ENCODE peak calls at places on chromosomes 7 and 10, in nine cellular contexts. W is IMR-90, J is spleen, K is endothelial cell, X is chondrocyte, G is tibial artery, T is left ventricle myocardium inferior, M is fibroblast of lung, F is prostate gland. D is an unnamed sample.

GRCh38 chr10:89837173-89838001 is 136.0 kb downstream of the KIF20B start:
- DNase-seq in W (peak), J (peak), K (no peak), X (no peak), G (peak), T (peak), M (peak), F (peak), D (no peak)

GRCh38 chr10:37856881-37857286 is 526 bp downstream of the ZNF248 start:
- DNase-seq in W (no peak), J (peak), K (peak), X (no peak), G (peak), T (peak), M (peak), F (peak), D (no peak)

GRCh38 chr7:40833541-40834234 is 698.9 kb downstream of the SUGCT start:
- DNase-seq in W (peak), J (no peak), K (no peak), X (no peak), G (no peak), T (no peak), M (peak), F (no peak), D (no peak)

GRCh38 chr10:46557319-46558140 is 1.1 kb upstream of the GPRIN2 start:
- DNase-seq in W (no peak), J (peak), K (peak), X (peak), G (peak), T (peak), M (no peak), F (peak), D (no peak)

GRCh38 chr7:47482013-47482761 is 99.7 kb downstream of the TNS3 start:
- DNase-seq in W (peak), J (peak), K (no peak), X (no peak), G (peak), T (no peak), M (peak), F (no peak), D (peak)

GRCh38 chr7:40282858-40283257 is 148.1 kb downstream of the SUGCT start:
- DNase-seq in W (no peak), J (no peak), K (no peak), X (no peak), G (no peak), T (no peak), M (no peak), F (no peak), D (no peak)

GRCh38 chr7:26489906-26490305 is 198.2 kb downstream of the SNX10 start:
- DNase-seq in W (no peak), J (no peak), K (no peak), X (no peak), G (no peak), T (no peak), M (no peak), F (no peak), D (no peak)

GRCh38 chr7:93040355-93040754 is 77.4 kb downstream of the SAMD9 start:
- DNase-seq in W (no peak), J (no peak), K (no peak), X (no peak), G (no peak), T (peak), M (no peak), F (no peak), D (no peak)

GRCh38 chr7:108434030-108434429 is 22.2 kb downstream of the NRCAM start:
- DNase-seq in W (no peak), J (no peak), K (no peak), X (no peak), G (no peak), T (no peak), M (no peak), F (no peak), D (no peak)

GRCh38 chr10:75496191-75496567 is 64.8 kb downstream of the LRMDA start:
- DNase-seq in W (no peak), J (no peak), K (no peak), X (no peak), G (no peak), T (no peak), M (no peak), F (no peak), D (no peak)

GRCh38 chr7:35599642-35600041 is 95.3 kb downstream of the HERPUD2 start:
- DNase-seq in W (no peak), J (no peak), K (no peak), X (no peak), G (no peak), T (no peak), M (no peak), F (no peak), D (no peak)

GRCh38 chr10:60820093-60820769 is 42.0 kb downstream of the CDK1 start:
- DNase-seq in W (peak), J (no peak), K (no peak), X (no peak), G (no peak), T (no peak), M (peak), F (no peak), D (no peak)

GRCh38 chr7:24587853-24588252 is 14.6 kb downstream of the PALS2 start:
- DNase-seq in W (no peak), J (no peak), K (peak), X (no peak), G (no peak), T (no peak), M (peak), F (no peak), D (peak)

GRCh38 chr10:57162231-57162630 is 801.2 kb upstream of the ZWINT start:
- DNase-seq in W (no peak), J (no peak), K (no peak), X (no peak), G (no peak), T (no peak), M (no peak), F (no peak), D (no peak)

GRCh38 chr7:155122831-155123230 is 52.7 kb downstream of the HTR5A start:
- DNase-seq in W (no peak), J (no peak), K (no peak), X (no peak), G (no peak), T (no peak), M (no peak), F (no peak), D (no peak)

GRCh38 chr7:96321041-96321669 is 743 bp downstream of the SLC25A13 start:
- DNase-seq in W (peak), J (peak), K (peak), X (peak), G (peak), T (peak), M (peak), F (peak), D (peak)

GRCh38 chr10:63217120-63217605 is 84.0 kb downstream of the NRBF2 start:
- DNase-seq in W (peak), J (no peak), K (no peak), X (no peak), G (no peak), T (no peak), M (peak), F (peak), D (peak)

GRCh38 chr10:99912057-99912456 is 97.7 kb downstream of the DNMBP start:
- DNase-seq in W (no peak), J (no peak), K (no peak), X (no peak), G (no peak), T (no peak), M (no peak), F (no peak), D (no peak)

GRCh38 chr7:28149291-28150101 is 31.1 kb downstream of the JAZF1 start:
- DNase-seq in W (no peak), J (no peak), K (no peak), X (no peak), G (no peak), T (no peak), M (no peak), F (no peak), D (peak)

GRCh38 chr10:98407017-98407743 is 7.8 kb downstream of the PYROXD2 start:
- DNase-seq in W (no peak), J (no peak), K (no peak), X (no peak), G (no peak), T (no peak), M (no peak), F (no peak), D (no peak)

GRCh38 chr10:117462816-117463544 is 79.6 kb upstream of the EMX2 start:
- DNase-seq in W (no peak), J (no peak), K (no peak), X (no peak), G (no peak), T (no peak), M (no peak), F (no peak), D (no peak)

GRCh38 chr7:22167482-22167881 is 189.5 kb downstream of the RAPGEF5 start:
- DNase-seq in W (no peak), J (no peak), K (no peak), X (no peak), G (no peak), T (no peak), M (no peak), F (no peak), D (no peak)

GRCh38 chr10:84789050-84789449 is 460.7 kb downstream of the CCSER2 start:
- DNase-seq in W (no peak), J (no peak), K (no peak), X (no peak), G (no peak), T (no peak), M (no peak), F (no peak), D (no peak)

GRCh38 chr10:36094091-36094490 is 452.0 kb upstream of the FZD8 start:
- DNase-seq in W (peak), J (no peak), K (no peak), X (no peak), G (no peak), T (no peak), M (no peak), F (no peak), D (no peak)

GRCh38 chr10:73992899-73993788 is 4.8 kb upstream of the VCL start:
- DNase-seq in W (peak), J (no peak), K (no peak), X (no peak), G (no peak), T (no peak), M (no peak), F (no peak), D (no peak)

GRCh38 chr10:119518176-119518575 is 24.3 kb downstream of the RGS10 start:
- DNase-seq in W (no peak), J (peak), K (no peak), X (no peak), G (no peak), T (no peak), M (no peak), F (no peak), D (no peak)

GRCh38 chr10:79266543-79267312 is 80.5 kb upstream of the PPIF start:
- DNase-seq in W (peak), J (no peak), K (peak), X (no peak), G (peak), T (peak), M (peak), F (no peak), D (peak)

GRCh38 chr7:79420464-79420863 is 33.0 kb downstream of the MAGI2 start:
- DNase-seq in W (peak), J (no peak), K (no peak), X (no peak), G (no peak), T (no peak), M (peak), F (no peak), D (peak)

GRCh38 chr7:119270045-119270464 is 1002.9 kb upstream of the KCND2 start:
- DNase-seq in W (peak), J (peak), K (peak), X (peak), G (peak), T (no peak), M (peak), F (no peak), D (peak)

GRCh38 chr10:27537812-27538211 is 33.7 kb downstream of the RAB18 start:
- DNase-seq in W (peak), J (no peak), K (no peak), X (no peak), G (no peak), T (no peak), M (no peak), F (no peak), D (no peak)

GRCh38 chr7:128104109-128104742 is 73.0 kb upstream of the LRRC4 start:
- DNase-seq in W (no peak), J (peak), K (no peak), X (peak), G (no peak), T (peak), M (peak), F (no peak), D (no peak)

GRCh38 chr10:38159007-38159406 is 64.9 kb downstream of the ZNF37A start:
- DNase-seq in W (no peak), J (no peak), K (no peak), X (no peak), G (no peak), T (no peak), M (no peak), F (no peak), D (no peak)

GRCh38 chr10:110858297-110858934 is 13.3 kb upstream of the PDCD4 start:
- DNase-seq in W (no peak), J (no peak), K (no peak), X (no peak), G (no peak), T (no peak), M (no peak), F (no peak), D (no peak)

GRCh38 chr7:83276250-83276649 is 113.6 kb upstream of the PCLO start:
- DNase-seq in W (no peak), J (no peak), K (no peak), X (no peak), G (no peak), T (no peak), M (no peak), F (no peak), D (no peak)

GRCh38 chr10:14820010-14820774 is 17.6 kb downstream of the CDNF start:
- DNase-seq in W (peak), J (no peak), K (no peak), X (no peak), G (no peak), T (no peak), M (peak), F (no peak), D (peak)

GRCh38 chr7:17070117-17070750 is 188.5 kb upstream of the AGR3 start:
- DNase-seq in W (no peak), J (no peak), K (no peak), X (no peak), G (no peak), T (no peak), M (no peak), F (no peak), D (no peak)

GRCh38 chr7:149150981-149151380 is 3.7 kb downstream of the ZNF398 start:
- DNase-seq in W (no peak), J (no peak), K (no peak), X (no peak), G (no peak), T (no peak), M (no peak), F (no peak), D (no peak)

GRCh38 chr7:149147072-149147729 is at the start of gene ZNF398:
- DNase-seq in W (peak), J (peak), K (peak), X (no peak), G (peak), T (peak), M (peak), F (peak), D (peak)

GRCh38 chr7:149144996-149145850 is 2.0 kb upstream of the ZNF398 start:
- DNase-seq in W (no peak), J (no peak), K (no peak), X (no peak), G (no peak), T (no peak), M (no peak), F (peak), D (peak)

GRCh38 chr7:149153346-149153745 is 6.1 kb downstream of the ZNF398 start:
- DNase-seq in W (no peak), J (no peak), K (no peak), X (no peak), G (no peak), T (no peak), M (no peak), F (no peak), D (no peak)

GRCh38 chr7:149147730-149148653 is 739 bp downstream of the ZNF398 start:
- DNase-seq in W (peak), J (peak), K (peak), X (peak), G (peak), T (peak), M (peak), F (no peak), D (peak)
- TF ChIP-seq CTCF in W (no peak), J (no peak), K (no peak), X (no peak), G (no peak), T (no peak), M (no peak), F (no peak), D (no peak)

DNA sequence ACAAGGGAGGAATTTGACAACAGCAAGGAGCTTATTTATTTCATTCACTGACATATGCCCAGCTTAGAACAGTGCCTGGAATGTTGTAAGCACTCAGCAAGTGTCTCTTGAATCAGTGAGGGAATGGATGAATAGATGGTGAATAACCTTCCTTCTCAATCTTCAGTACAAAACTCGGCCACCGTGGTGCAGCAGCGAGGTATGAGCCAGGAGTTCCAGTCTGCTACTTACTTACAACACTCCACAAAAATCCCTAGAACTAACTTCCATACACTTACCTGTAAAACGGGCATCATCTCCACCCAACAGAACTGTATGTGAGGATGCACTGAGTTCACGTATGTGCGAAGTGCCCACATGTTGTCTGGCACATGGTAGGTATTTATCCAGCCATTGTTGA is 237.4 kb downstream of the WDR11 start:
- DNase-seq in W (no peak), J (no peak), K (peak), X (no peak), G (no peak), T (no peak), M (no peak), F (no peak), D (peak)
- TF ChIP-seq CTCF in W (no peak), J (no peak), K (peak), X (peak), G (no peak), T (no peak), M (no peak), F (no peak), D (peak)

DNA sequence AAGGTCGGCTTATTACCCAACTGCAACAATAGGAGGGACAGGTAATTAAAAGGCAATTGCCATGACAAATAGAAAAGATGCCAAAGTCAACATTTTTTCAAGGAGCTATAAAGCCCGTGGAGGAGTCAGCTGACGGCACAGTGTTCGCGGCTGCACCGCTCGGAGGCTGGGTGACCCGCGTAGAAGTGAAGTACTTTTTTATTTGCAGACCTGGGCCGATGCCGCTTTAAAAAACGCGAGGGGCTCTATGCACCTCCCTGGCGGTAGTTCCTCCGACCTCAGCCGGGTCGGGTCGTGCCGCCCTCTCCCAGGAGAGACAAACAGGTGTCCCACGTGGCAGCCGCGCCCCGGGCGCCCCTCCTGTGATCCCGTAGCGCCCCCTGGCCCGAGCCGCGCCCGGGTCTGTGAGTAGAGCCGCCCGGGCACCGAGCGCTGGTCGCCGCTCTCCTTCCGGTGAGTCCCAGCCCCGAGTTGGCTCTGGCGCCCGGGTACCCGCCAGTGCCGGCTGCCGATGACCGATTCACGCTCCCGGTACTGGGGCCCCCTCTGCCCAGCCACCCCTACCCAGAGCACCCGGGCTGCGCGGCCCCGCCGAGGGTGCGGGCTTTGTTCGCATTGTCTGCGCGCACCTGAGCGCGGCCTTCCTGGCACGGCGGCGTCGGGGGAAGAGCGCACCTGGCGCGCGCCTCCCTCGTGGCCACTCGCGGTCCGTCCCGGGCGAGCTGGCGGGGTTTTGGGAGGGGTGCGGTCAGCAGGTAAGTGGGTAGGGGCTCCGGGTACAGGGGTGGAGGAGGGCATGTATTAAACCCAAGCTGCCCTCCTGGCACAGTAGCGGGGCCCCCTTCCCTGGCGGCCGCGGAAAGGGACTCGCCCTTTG is at the start of gene VWA2:
- DNase-seq in W (no peak), J (peak), K (peak), X (no peak), G (no peak), T (peak), M (no peak), F (peak), D (no peak)
- TF ChIP-seq CTCF in W (no peak), J (no peak), K (no peak), X (peak), G (no peak), T (peak), M (no peak), F (no peak), D (no peak)

GRCh38 chr7:103093429-103093828 is 18.5 kb downstream of the ARMC10 start:
- DNase-seq in W (no peak), J (no peak), K (no peak), X (no peak), G (no peak), T (no peak), M (no peak), F (no peak), D (peak)

GRCh38 chr7:103094102-103094501 is 19.2 kb downstream of the ARMC10 start:
- DNase-seq in W (no peak), J (no peak), K (no peak), X (no peak), G (no peak), T (no peak), M (no peak), F (no peak), D (no peak)
- TF ChIP-seq CTCF in W (peak), J (peak), K (no peak), X (peak), G (no peak), T (no peak), M (no peak), F (no peak), D (no peak)